ENCODE peak calls at places on chromosome 14, in six cellular contexts. B, C, N, J, R and A are unnamed samples.
A peak's percentile ranks its signal among the peaks of the same experiment; 100 is the strongest.

GRCh38 chr14:97056086-97056485 is 258.9 kb downstream of the VRK1 start:
- DNase-seq in B (no peak), C (no peak), N (no peak), J (no peak), R (no peak), A (peak; percentile 51)

GRCh38 chr14:80055912-80056801 is 155.1 kb downstream of the DIO2 start:
- DNase-seq in B (no peak), C (peak; percentile 20), N (no peak), J (peak; percentile 32), R (no peak), A (peak; percentile 55)

GRCh38 chr14:76761849-76762616 is 765 bp downstream of the VASH1 start:
- DNase-seq in B (no peak), C (no peak), N (no peak), J (no peak), R (peak; percentile 48), A (no peak)

GRCh38 chr14:70114621-70115156 is 74.1 kb downstream of the SLC8A3 start:
- DNase-seq in B (no peak), C (no peak), N (no peak), J (no peak), R (no peak), A (no peak)

GRCh38 chr14:69859591-69859990 is 19.6 kb upstream of the SMOC1 start:
- DNase-seq in B (no peak), C (no peak), N (no peak), J (no peak), R (no peak), A (no peak)

GRCh38 chr14:99516156-99517045 is 35.2 kb downstream of the CCNK start:
- DNase-seq in B (no peak), C (peak; percentile 17), N (no peak), J (no peak), R (peak; percentile 87), A (no peak)

GRCh38 chr14:24310666-24311604 is at the start of gene LTB4R:
- DNase-seq in B (no peak), C (peak; percentile 52), N (peak; percentile 62), J (no peak), R (no peak), A (peak; percentile 54)

GRCh38 chr14:94532462-94532861 is 23.2 kb upstream of the SERPINA12 start:
- DNase-seq in B (no peak), C (no peak), N (no peak), J (no peak), R (no peak), A (peak; percentile 36)

GRCh38 chr14:99035712-99036593 is 236.0 kb downstream of the BCL11B start:
- DNase-seq in B (no peak), C (peak; percentile 95), N (no peak), J (peak; percentile 44), R (peak; percentile 97), A (no peak)

GRCh38 chr14:65170768-65171251 is 68.5 kb upstream of the MAX start:
- DNase-seq in B (no peak), C (no peak), N (peak; percentile 1), J (no peak), R (no peak), A (peak; percentile 43)

GRCh38 chr14:50425816-50426215 is 29.1 kb upstream of the CDKL1 start:
- DNase-seq in B (no peak), C (no peak), N (no peak), J (no peak), R (no peak), A (no peak)

GRCh38 chr14:61540931-61541330 is 154.4 kb upstream of the HIF1A start:
- DNase-seq in B (no peak), C (no peak), N (no peak), J (no peak), R (no peak), A (no peak)

GRCh38 chr14:68976160-68977067 is 2.7 kb downstream of the ACTN1 start:
- DNase-seq in B (no peak), C (peak; percentile 79), N (no peak), J (no peak), R (no peak), A (no peak)

GRCh38 chr14:32679927-32680612 is 258.6 kb upstream of the NPAS3 start:
- DNase-seq in B (no peak), C (no peak), N (no peak), J (no peak), R (no peak), A (no peak)

GRCh38 chr14:102215071-102215470 is 75.4 kb downstream of the WDR20 start:
- DNase-seq in B (no peak), C (peak; percentile 45), N (no peak), J (no peak), R (peak; percentile 19), A (no peak)

GRCh38 chr14:38262844-38263243 is 7.0 kb upstream of the CLEC14A start:
- DNase-seq in B (no peak), C (no peak), N (no peak), J (no peak), R (no peak), A (no peak)

GRCh38 chr14:41749425-41749824 is 142.7 kb downstream of the LRFN5 start:
- DNase-seq in B (no peak), C (no peak), N (no peak), J (no peak), R (no peak), A (peak; percentile 49)

GRCh38 chr14:59481407-59482119 is 2.6 kb downstream of the L3HYPDH start:
- DNase-seq in B (no peak), C (no peak), N (no peak), J (peak; percentile 64), R (no peak), A (no peak)

GRCh38 chr14:53979747-53980642 is 23.4 kb upstream of the BMP4 start:
- DNase-seq in B (no peak), C (peak; percentile 28), N (no peak), J (peak; percentile 53), R (no peak), A (no peak)

GRCh38 chr14:30125322-30125944 is 197.8 kb upstream of the PRKD1 start:
- DNase-seq in B (no peak), C (no peak), N (no peak), J (no peak), R (no peak), A (no peak)

GRCh38 chr14:57275023-57275664 is 6.4 kb downstream of the AP5M1 start:
- DNase-seq in B (no peak), C (no peak), N (no peak), J (no peak), R (no peak), A (no peak)

GRCh38 chr14:99592933-99593753 is 10.9 kb downstream of the CCDC85C start:
- DNase-seq in B (no peak), C (no peak), N (no peak), J (no peak), R (no peak), A (no peak)

GRCh38 chr14:88269816-88270416 is 53.2 kb downstream of the KCNK10 start:
- DNase-seq in B (no peak), C (no peak), N (no peak), J (no peak), R (no peak), A (no peak)

GRCh38 chr14:95150910-95151309 is 6.4 kb downstream of the DICER1 start:
- DNase-seq in B (no peak), C (no peak), N (no peak), J (no peak), R (no peak), A (no peak)

GRCh38 chr14:64701660-64702059 is 2.6 kb upstream of the PLEKHG3 start:
- DNase-seq in B (no peak), C (no peak), N (no peak), J (no peak), R (no peak), A (peak; percentile 25)

GRCh38 chr14:32809255-32809654 is 129.4 kb upstream of the NPAS3 start:
- DNase-seq in B (no peak), C (no peak), N (no peak), J (no peak), R (no peak), A (peak; percentile 60)

GRCh38 chr14:71029236-71029781 is 122.0 kb downstream of the PCNX1 start:
- DNase-seq in B (no peak), C (no peak), N (no peak), J (no peak), R (no peak), A (no peak)

GRCh38 chr14:50186088-50186487 is 45.3 kb downstream of the SOS2 start:
- DNase-seq in B (no peak), C (no peak), N (no peak), J (no peak), R (no peak), A (peak; percentile 4)

GRCh38 chr14:69149461-69150244 is 3.3 kb downstream of the DCAF5 start:
- DNase-seq in B (no peak), C (no peak), N (no peak), J (no peak), R (no peak), A (no peak)